ENCODE peak calls at places on chromosomes 1 and 21, in four cellular contexts. W is hypothalamus; E is HEK293T; D is stimulated activated CD4-positive, alpha-beta T cell treated with anti-CD3 and anti-CD28 coated beads, Interleukin-1b, Interleukin-23, amount 100 ng/mL, for 24 hours. X is an unnamed sample.

GRCh38 chr1:178933709-178934573 is 63.1 kb upstream of the ANGPTL1 start:
- DNase-seq in W (no peak), E (no peak), D (no peak), X (no peak)

GRCh38 chr1:102970496-102971078 is 137.7 kb downstream of the COL11A1 start:
- DNase-seq in W (no peak), E (peak), D (no peak), X (peak)

GRCh38 chr1:12075195-12076114 is 12.4 kb downstream of the TNFRSF8 start:
- DNase-seq in W (no peak), E (no peak), D (no peak), X (peak)

GRCh38 chr1:8633741-8634493 is 183.5 kb downstream of the RERE start:
- DNase-seq in W (no peak), E (no peak), D (no peak), X (no peak)

GRCh38 chr1:52632732-52633290 is at the start of gene SHISAL2A:
- DNase-seq in W (no peak), E (no peak), D (no peak), X (no peak)

GRCh38 chr1:226215239-226215638 is 8.2 kb upstream of the MIXL1 start:
- DNase-seq in W (no peak), E (no peak), D (no peak), X (no peak)

GRCh38 chr1:156508205-156508954 is 7.8 kb upstream of the MEF2D start:
- DNase-seq in W (peak), E (no peak), D (no peak), X (peak)

GRCh38 chr1:212814989-212815388 is 23.3 kb downstream of the TATDN3 start:
- DNase-seq in W (no peak), E (no peak), D (no peak), X (peak)

GRCh38 chr1:200856716-200857352 is 15.9 kb upstream of the GPR25 start:
- DNase-seq in W (no peak), E (no peak), D (no peak), X (peak)

GRCh38 chr1:180301135-180301737 is 71.2 kb downstream of the LHX4 start:
- DNase-seq in W (no peak), E (no peak), D (no peak), X (peak)

GRCh38 chr1:230883964-230884363 is 15.6 kb upstream of the C1orf198 start:
- DNase-seq in W (no peak), E (no peak), D (no peak), X (no peak)

GRCh38 chr1:181318022-181318857 is 165.1 kb upstream of the CACNA1E start:
- DNase-seq in W (no peak), E (peak), D (no peak), X (no peak)

GRCh38 chr21:17644186-17644585 is 31.5 kb upstream of the BTG3 start:
- DNase-seq in W (no peak), E (no peak), D (no peak), X (no peak)

GRCh38 chr1:107844009-107844408 is 121.0 kb downstream of the VAV3 start:
- DNase-seq in W (no peak), E (no peak), D (no peak), X (no peak)

GRCh38 chr1:209363112-209363511 is 220.4 kb upstream of the CAMK1G start:
- DNase-seq in W (no peak), E (no peak), D (no peak), X (no peak)

GRCh38 chr1:54949971-54950360 is 30.5 kb upstream of the TMEM61 start:
- DNase-seq in W (no peak), E (no peak), D (no peak), X (peak)

GRCh38 chr1:25629836-25630235 is 13.2 kb downstream of the MAN1C1 start:
- DNase-seq in W (no peak), E (no peak), D (no peak), X (no peak)

GRCh38 chr1:93205892-93206566 is 25.5 kb downstream of the CCDC18 start:
- DNase-seq in W (no peak), E (no peak), D (no peak), X (no peak)

GRCh38 chr1:153922076-153922837 is 515 bp downstream of the GATAD2B start:
- DNase-seq in W (no peak), E (peak), D (peak), X (peak)

GRCh38 chr1:105137543-105138444 is 1388.1 kb downstream of the AMY1C start:
- DNase-seq in W (no peak), E (peak), D (no peak), X (no peak)

GRCh38 chr1:40798366-40799310 is 15.1 kb downstream of the KCNQ4 start:
- DNase-seq in W (no peak), E (no peak), D (no peak), X (peak)

GRCh38 chr1:220374449-220374848 is 102.2 kb upstream of the RAB3GAP2 start:
- DNase-seq in W (no peak), E (no peak), D (no peak), X (no peak)

GRCh38 chr1:51644533-51645197 is 27.8 kb downstream of the OSBPL9 start:
- DNase-seq in W (no peak), E (no peak), D (no peak), X (peak)

GRCh38 chr1:198030682-198031081 is 113.5 kb downstream of the LHX9 start:
- DNase-seq in W (no peak), E (no peak), D (no peak), X (no peak)

GRCh38 chr1:94514095-94514727 is 27.3 kb downstream of the F3 start:
- DNase-seq in W (no peak), E (peak), D (no peak), X (peak)

GRCh38 chr1:38246955-38247952 is 200.7 kb upstream of the POU3F1 start:
- DNase-seq in W (no peak), E (peak), D (no peak), X (peak)

GRCh38 chr21:32334980-32335471 is 36.4 kb downstream of the MRAP start:
- DNase-seq in W (no peak), E (no peak), D (no peak), X (peak)

GRCh38 chr1:29197590-29197924 is 15.9 kb upstream of the SRSF4 start:
- DNase-seq in W (no peak), E (peak), D (no peak), X (peak)

X was measured in LHCN-M2.